ENCODE peak calls at places on chromosomes 11 and 22, in four cellular contexts. One of them, this sample, is unnamed.

GRCh38 chr11:109984634-109985289 is 108.4 kb upstream of the ZC3H12C start:
- DNase-seq in fibroblast of pulmonary artery: no peak
- DNase-seq in fibroblast of the aortic adventitia: no peak
- DNase-seq in retinal pigment epithelial cell: no peak
- DNase-seq in this sample: no peak

GRCh38 chr11:14082338-14082737 is 119.8 kb downstream of the SPON1 start:
- DNase-seq in fibroblast of pulmonary artery: no peak
- DNase-seq in retinal pigment epithelial cell: no peak
- DNase-seq in fibroblast of the aortic adventitia: no peak
- DNase-seq in this sample: no peak

GRCh38 chr11:63622318-63622717 is 8.1 kb upstream of the PLAAT3 start:
- DNase-seq in fibroblast of pulmonary artery: no peak
- DNase-seq in fibroblast of the aortic adventitia: no peak
- DNase-seq in retinal pigment epithelial cell: no peak
- DNase-seq in this sample: no peak

GRCh38 chr11:58659404-58659803 is 36.9 kb downstream of the CNTF start:
- DNase-seq in fibroblast of the aortic adventitia: no peak
- DNase-seq in retinal pigment epithelial cell: no peak
- DNase-seq in fibroblast of pulmonary artery: no peak
- DNase-seq in this sample: no peak

GRCh38 chr11:72234514-72234830 is 9.5 kb downstream of the PHOX2A start:
- DNase-seq in fibroblast of the aortic adventitia: no peak
- DNase-seq in fibroblast of pulmonary artery: no peak
- DNase-seq in retinal pigment epithelial cell: no peak
- DNase-seq in this sample: no peak

GRCh38 chr11:80155412-80156017 is 714.7 kb upstream of the TENM4 start:
- DNase-seq in fibroblast of pulmonary artery: peak; percentile 23
- DNase-seq in retinal pigment epithelial cell: no peak
- DNase-seq in fibroblast of the aortic adventitia: peak; percentile 40
- DNase-seq in this sample: no peak

GRCh38 chr11:118895093-118896039 is 11.7 kb downstream of the CXCR5 start:
- DNase-seq in retinal pigment epithelial cell: no peak
- DNase-seq in fibroblast of the aortic adventitia: no peak
- DNase-seq in fibroblast of pulmonary artery: no peak
- DNase-seq in this sample: no peak

GRCh38 chr22:20610757-20611156 is 103.3 kb downstream of the MED15 start:
- DNase-seq in fibroblast of pulmonary artery: no peak
- DNase-seq in fibroblast of the aortic adventitia: no peak
- DNase-seq in retinal pigment epithelial cell: no peak
- DNase-seq in this sample: no peak

GRCh38 chr11:1255151-1255550 is 32.3 kb downstream of the MUC5B start:
- DNase-seq in retinal pigment epithelial cell: no peak
- DNase-seq in fibroblast of pulmonary artery: no peak
- DNase-seq in fibroblast of the aortic adventitia: no peak
- DNase-seq in this sample: no peak

GRCh38 chr11:16924826-16925494 is 89.3 kb downstream of the PLEKHA7 start:
- DNase-seq in retinal pigment epithelial cell: no peak
- DNase-seq in fibroblast of pulmonary artery: peak; percentile 25
- DNase-seq in fibroblast of the aortic adventitia: peak; percentile 32
- DNase-seq in this sample: peak; percentile 74

GRCh38 chr11:100459791-100460190 is 227.3 kb upstream of the ARHGAP42 start:
- DNase-seq in fibroblast of pulmonary artery: no peak
- DNase-seq in fibroblast of the aortic adventitia: no peak
- DNase-seq in retinal pigment epithelial cell: no peak
- DNase-seq in this sample: no peak